ENCODE peak calls at places on chromosomes 7 and 10, in ten cellular contexts. C is lower lobe of right lung, U is body of pancreas, X is cardiac muscle cell, O is ascending aorta, F is upper lobe of right lung, Z is mammary epithelial cell, I is IMR-90, J is right atrium auricular region, L is stomach. H is an unnamed sample.

GRCh38 chr7:120521761-120522737 is 249.1 kb downstream of the KCND2 start:
- DNase-seq in C (no peak), U (no peak), X (no peak), O (no peak), F (no peak), Z (peak; percentile 5), I (no peak), J (no peak), L (no peak), H (no peak)

GRCh38 chr7:44473295-44473694 is 17.2 kb downstream of the NUDCD3 start:
- DNase-seq in C (no peak), U (no peak), X (peak; percentile 43), O (no peak), F (no peak), Z (peak; percentile 67), I (peak; percentile 45), J (no peak), L (no peak), H (no peak)

GRCh38 chr7:39228946-39229345 is 251.2 kb downstream of the POU6F2 start:
- DNase-seq in C (no peak), U (no peak), X (no peak), O (no peak), F (no peak), Z (peak; percentile 39), I (peak; percentile 0), J (no peak), L (no peak), H (no peak)

GRCh38 chr7:158240801-158241200 is 346.8 kb downstream of the PTPRN2 start:
- DNase-seq in C (no peak), U (no peak), X (no peak), O (no peak), F (no peak), Z (no peak), I (no peak), J (no peak), L (no peak), H (no peak)

GRCh38 chr7:137664846-137665245 is 181.9 kb downstream of the DGKI start:
- DNase-seq in C (no peak), U (no peak), X (no peak), O (no peak), F (no peak), Z (no peak), I (no peak), J (no peak), L (no peak), H (no peak)

GRCh38 chr7:129494041-129494440 is 8.3 kb upstream of the SMKR1 start:
- DNase-seq in C (no peak), U (no peak), X (peak; percentile 54), O (no peak), F (no peak), Z (peak; percentile 80), I (peak; percentile 98), J (no peak), L (no peak), H (no peak)

GRCh38 chr10:5446390-5446926 is 34.1 kb downstream of the NET1 start:
- DNase-seq in C (peak; percentile 96), U (peak; percentile 98), X (peak; percentile 93), O (peak; percentile 84), F (peak; percentile 96), Z (peak; percentile 95), I (peak; percentile 84), J (peak; percentile 96), L (peak; percentile 97), H (peak; percentile 85)

GRCh38 chr7:158861004-158861787 is 4.8 kb downstream of the DYNC2I1 start:
- DNase-seq in C (no peak), U (no peak), X (no peak), O (no peak), F (no peak), Z (no peak), I (no peak), J (no peak), L (no peak), H (no peak)

GRCh38 chr7:158649279-158649678 is 55.3 kb downstream of the NCAPG2 start:
- DNase-seq in C (no peak), U (peak; percentile 30), X (peak; percentile 90), O (no peak), F (no peak), Z (peak; percentile 60), I (peak; percentile 94), J (no peak), L (no peak), H (no peak)

GRCh38 chr10:95574649-95575365 is 13.6 kb upstream of the SORBS1 start:
- DNase-seq in C (no peak), U (no peak), X (no peak), O (no peak), F (no peak), Z (no peak), I (no peak), J (no peak), L (no peak), H (no peak)

GRCh38 chr7:47326808-47327207 is 255.1 kb downstream of the TNS3 start:
- DNase-seq in C (no peak), U (no peak), X (peak; percentile 86), O (no peak), F (no peak), Z (no peak), I (peak; percentile 85), J (no peak), L (no peak), H (peak; percentile 31)

GRCh38 chr7:114922652-114923402 is 933 bp downstream of the MDFIC start:
- DNase-seq in C (peak; percentile 65), U (peak; percentile 41), X (peak; percentile 86), O (no peak), F (peak; percentile 76), Z (peak; percentile 64), I (peak; percentile 77), J (peak; percentile 71), L (peak; percentile 31), H (peak; percentile 64)

GRCh38 chr7:46080595-46081159 is 159.6 kb upstream of the IGFBP3 start:
- DNase-seq in C (no peak), U (no peak), X (no peak), O (no peak), F (no peak), Z (peak; percentile 16), I (peak; percentile 17), J (no peak), L (no peak), H (no peak)

GRCh38 chr7:4724648-4725013 is 42.5 kb downstream of the FOXK1 start:
- DNase-seq in C (no peak), U (no peak), X (no peak), O (no peak), F (no peak), Z (peak; percentile 14), I (peak; percentile 47), J (no peak), L (no peak), H (peak; percentile 79)

GRCh38 chr10:53314856-53315255 is 542.3 kb upstream of the MBL2 start:
- DNase-seq in C (no peak), U (no peak), X (peak; percentile 90), O (no peak), F (no peak), Z (peak; percentile 87), I (peak; percentile 94), J (no peak), L (no peak), H (no peak)

GRCh38 chr10:18254692-18255091 is 114.5 kb downstream of the CACNB2 start:
- DNase-seq in C (no peak), U (no peak), X (no peak), O (no peak), F (no peak), Z (no peak), I (no peak), J (no peak), L (no peak), H (no peak)
- H3K4me1 ChIP-seq in C (no peaks in the 10 kb centered on the region), U (no peaks in the 10 kb centered on the region), X (peaks cover 3% of the 10 kb centered on the region), O (no peaks in the 10 kb centered on the region), F (no peaks in the 10 kb centered on the region), Z (no peaks in the 10 kb centered on the region), I (no peaks in the 10 kb centered on the region), J (no peaks in the 10 kb centered on the region), L (no peaks in the 10 kb centered on the region), H (no peaks in the 10 kb centered on the region)

GRCh38 chr7:15750741-15751140 is 64.3 kb upstream of the MEOX2 start:
- DNase-seq in C (no peak), U (no peak), X (no peak), O (no peak), F (no peak), Z (no peak), I (no peak), J (no peak), L (no peak), H (no peak)

GRCh38 chr7:15751191-15751701 is 64.8 kb upstream of the MEOX2 start:
- DNase-seq in C (no peak), U (no peak), X (no peak), O (no peak), F (no peak), Z (no peak), I (no peak), J (no peak), L (no peak), H (no peak)

GRCh38 chr7:15749631-15750030 is 63.1 kb upstream of the MEOX2 start:
- DNase-seq in C (no peak), U (no peak), X (no peak), O (no peak), F (no peak), Z (no peak), I (no peak), J (no peak), L (no peak), H (no peak)

GRCh38 chr7:15747187-15748111 is 61.0 kb upstream of the MEOX2 start:
- DNase-seq in C (no peak), U (no peak), X (peak; percentile 58), O (no peak), F (no peak), Z (no peak), I (no peak), J (peak; percentile 66), L (no peak), H (no peak)
- H3K27ac ChIP-seq in C (no peak overlapping the region), U (no peak overlapping the region), X (peak overlapping the region; percentile 23), O (no peak overlapping the region), F (no peak overlapping the region), Z (no peak overlapping the region), I (no peak overlapping the region), J (peak overlapping the region; percentile 72), L (no peak overlapping the region), H (no peak overlapping the region)

GRCh38 chr7:52659178-52659577 is 376.3 kb upstream of the POM121L12 start:
- DNase-seq in C (no peak), U (no peak), X (no peak), O (no peak), F (no peak), Z (no peak), I (no peak), J (no peak), L (no peak), H (no peak)

GRCh38 chr7:52656098-52656497 is 379.3 kb upstream of the POM121L12 start:
- DNase-seq in C (no peak), U (no peak), X (no peak), O (no peak), F (no peak), Z (no peak), I (no peak), J (no peak), L (no peak), H (no peak)
- H3K4me3 ChIP-seq in C (no peak overlapping the region), U (no peak overlapping the region), X (no peak overlapping the region), O (no peak overlapping the region), F (no peak overlapping the region), Z (no peak overlapping the region), I (no peak overlapping the region), J (no peak overlapping the region), L (no peak overlapping the region), H (no peak overlapping the region)

DNA sequence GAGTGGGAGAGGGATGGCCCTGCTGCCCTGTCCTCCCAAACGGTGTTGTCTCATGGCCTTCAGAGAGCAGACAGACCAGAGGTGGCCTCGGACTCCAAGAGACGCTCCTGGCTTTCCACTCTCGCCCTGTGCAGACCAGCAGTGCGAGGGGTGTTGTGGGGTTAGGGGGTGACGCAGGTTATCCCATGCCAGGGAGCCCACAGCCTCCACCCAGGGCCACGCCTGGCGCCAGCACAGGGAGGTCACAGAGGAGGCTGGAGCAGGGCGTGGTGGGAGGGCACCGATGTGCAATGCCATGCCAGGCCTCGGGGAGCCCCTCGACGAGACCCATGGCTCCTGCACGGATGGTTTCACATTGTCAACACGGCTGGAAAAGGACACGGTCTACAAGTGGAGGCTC is 52.1 kb downstream of the INPP5A start:
- DNase-seq in C (no peak), U (no peak), X (no peak), O (no peak), F (no peak), Z (no peak), I (no peak), J (no peak), L (no peak), H (no peak)
- H3K4me1 ChIP-seq in C (peaks cover 93% of the 10 kb centered on the region), U (peaks cover 35% of the 10 kb centered on the region), X (peaks cover 16% of the 10 kb centered on the region), O (peaks cover 46% of the 10 kb centered on the region), F (peaks cover 65% of the 10 kb centered on the region), Z (peaks cover 18% of the 10 kb centered on the region), I (peaks cover 10% of the 10 kb centered on the region), J (no peaks in the 10 kb centered on the region), L (peaks cover 99% of the 10 kb centered on the region), H (no peaks in the 10 kb centered on the region)

H was measured in SJCRH30.